ENCODE peak calls at places on chromosomes 4 and X, in four cellular contexts. G is lower leg skin; W is activated CD4-positive, alpha-beta T cell treated with anti-CD3 and anti-CD28 coated beads, Interleukin-2, amount 10 ng/mL, durations not matched to agents 7 days and 5 days; Q is HCEC 1CT. S is an unnamed sample.

GRCh38 chr4:4791299-4791798 is 68.1 kb upstream of the MSX1 start:
- DNase-seq in G (no peak), W (no peak), Q (no peak), S (no peak)

GRCh38 chr4:155543126-155543765 is 123.4 kb upstream of the GUCY1A1 start:
- DNase-seq in G (no peak), W (no peak), Q (peak), S (no peak)

GRCh38 chrX:139930923-139931645 is 1.8 kb downstream of the ATP11C start:
- DNase-seq in G (no peak), W (peak), Q (peak), S (no peak)

GRCh38 chrX:115378471-115378870 is 89.0 kb downstream of the LUZP4 start:
- DNase-seq in G (no peak), W (no peak), Q (peak), S (no peak)

GRCh38 chr4:47531241-47531953 is 46.3 kb downstream of the ATP10D start:
- DNase-seq in G (peak), W (peak), Q (peak), S (no peak)

GRCh38 chr4:126888968-126889367 is 743.8 kb upstream of the INTU start:
- DNase-seq in G (no peak), W (no peak), Q (peak), S (no peak)

GRCh38 chr4:94724016-94724415 is 33.7 kb upstream of the BMPR1B start:
- DNase-seq in G (no peak), W (no peak), Q (no peak), S (no peak)

GRCh38 chr4:112968456-112969159 is 80.8 kb upstream of the ANK2 start:
- DNase-seq in G (no peak), W (no peak), Q (peak), S (no peak)

GRCh38 chrX:11665144-11666040 is at the start of gene ARHGAP6:
- DNase-seq in G (peak), W (no peak), Q (peak), S (peak)

GRCh38 chr4:174244441-174244840 is 39.0 kb downstream of the FBXO8 start:
- DNase-seq in G (no peak), W (no peak), Q (peak), S (no peak)

GRCh38 chrX:123884809-123885408 is 25.1 kb downstream of the XIAP start:
- DNase-seq in G (peak), W (peak), Q (peak), S (no peak)

GRCh38 chrX:117510453-117510852 is 606.2 kb downstream of the KLHL13 start:
- DNase-seq in G (no peak), W (no peak), Q (no peak), S (no peak)

GRCh38 chrX:54999717-55000598 is at the start of gene APEX2:
- DNase-seq in G (peak), W (peak), Q (peak), S (peak)

GRCh38 chr4:1864076-1865008 is 6.9 kb upstream of the NSD2 start:
- DNase-seq in G (no peak), W (no peak), Q (no peak), S (no peak)

GRCh38 chr4:180947421-180947820 is 1295.8 kb upstream of the TENM3 start:
- DNase-seq in G (no peak), W (no peak), Q (no peak), S (no peak)

GRCh38 chr4:98377626-98378025 is 116.4 kb downstream of the RAP1GDS1 start:
- DNase-seq in G (no peak), W (no peak), Q (peak), S (no peak)

GRCh38 chr4:8115916-8116315 is 42.7 kb downstream of the ABLIM2 start:
- DNase-seq in G (no peak), W (no peak), Q (no peak), S (no peak)

GRCh38 chrX:31524182-31524581 is 452.3 kb upstream of the FTHL17 start:
- DNase-seq in G (no peak), W (no peak), Q (no peak), S (no peak)

GRCh38 chr4:70240192-70240591 is 2.2 kb upstream of the CSN3 start:
- DNase-seq in G (no peak), W (no peak), Q (no peak), S (no peak)

GRCh38 chr4:77600521-77601451 is 4.8 kb upstream of the CXCL13 start:
- DNase-seq in G (peak), W (peak), Q (no peak), S (no peak)

GRCh38 chrX:149039057-149039456 is 466.0 kb downstream of the IDS start:
- DNase-seq in G (no peak), W (no peak), Q (no peak), S (no peak)

GRCh38 chr4:16516796-16517413 is 290.6 kb upstream of the TAPT1 start:
- DNase-seq in G (peak), W (no peak), Q (peak), S (peak)

GRCh38 chr4:184851200-184851541 is 25.4 kb upstream of the ACSL1 start:
- DNase-seq in G (peak), W (peak), Q (no peak), S (no peak)

GRCh38 chr4:107740950-107741701 is 21.1 kb upstream of the PAPSS1 start:
- DNase-seq in G (no peak), W (no peak), Q (peak), S (peak)

GRCh38 chr4:104015680-104016079 is 295.9 kb upstream of the TACR3 start:
- DNase-seq in G (no peak), W (no peak), Q (peak), S (no peak)

GRCh38 chr4:151744614-151745013 is 16.2 kb downstream of the GATB start:
- DNase-seq in G (no peak), W (no peak), Q (peak), S (no peak)

GRCh38 chr4:147846318-147847135 is 114.6 kb downstream of the ARHGAP10 start:
- DNase-seq in G (no peak), W (peak), Q (no peak), S (no peak)

GRCh38 chr4:181877329-181877848 is 365.8 kb upstream of the TENM3 start:
- DNase-seq in G (no peak), W (no peak), Q (peak), S (no peak)

GRCh38 chr4:6282247-6282646 is 12.6 kb downstream of the WFS1 start:
- DNase-seq in G (no peak), W (no peak), Q (peak), S (no peak)

GRCh38 chr4:169869487-169869886 is 111.7 kb upstream of the HPF1 start:
- DNase-seq in G (no peak), W (no peak), Q (no peak), S (no peak)

GRCh38 chr4:112916868-112917267 is 132.6 kb upstream of the ANK2 start:
- DNase-seq in G (no peak), W (no peak), Q (peak), S (no peak)

GRCh38 chr4:100479971-100480370 is 37.9 kb downstream of the EMCN start:
- DNase-seq in G (no peak), W (no peak), Q (no peak), S (no peak)

GRCh38 chr4:12723849-12724447 is 760.2 kb downstream of the RAB28 start:
- DNase-seq in G (no peak), W (no peak), Q (no peak), S (no peak)

GRCh38 chrX:120457766-120458180 is 11.3 kb downstream of the LAMP2 start:
- DNase-seq in G (no peak), W (no peak), Q (peak), S (no peak)

GRCh38 chr4:158211288-158211687 is 1.0 kb downstream of the TMEM144 start:
- DNase-seq in G (no peak), W (no peak), Q (peak), S (no peak)

GRCh38 chr4:103075894-103076776 is at the start of gene SLC9B2:
- DNase-seq in G (peak), W (peak), Q (peak), S (peak)

GRCh38 chr4:128228778-128229457 is 58.7 kb downstream of the PGRMC2 start:
- DNase-seq in G (no peak), W (no peak), Q (peak), S (no peak)

GRCh38 chrX:74251006-74251930 is 52.7 kb upstream of the ZCCHC13 start:
- DNase-seq in G (no peak), W (no peak), Q (peak), S (no peak)